ENCODE peak calls at places on chromosomes 7 and 10, in eight cellular contexts. M is AG04450; Q is stimulated activated CD4-positive, alpha-beta T cell treated with anti-CD3 and anti-CD28 coated beads, Interleukin-1b, Interleukin-23, amount 100 ng/mL, for 24 hours; H is HTR-8/SVneo; L is PC-3; V is AG04449; O is activated CD4-positive, alpha-beta T cell treated with anti-CD3 and anti-CD28 coated beads for 1 hour; F is M059J. D is an unnamed sample.

GRCh38 chr7:151117565-151117964 is 31.3 kb downstream of the AGAP3 start:
- DNase-seq in H (no peak), O (peak), Q (no peak), M (no peak), F (no peak), L (no peak), V (no peak), D (no peak)

GRCh38 chr10:123165445-123166072 is 11.4 kb downstream of the BUB3 start:
- DNase-seq in L (no peak), F (no peak), H (no peak), M (no peak), Q (no peak), O (no peak), V (no peak), D (no peak)

GRCh38 chr7:1096156-1097119 is 8.5 kb downstream of the GPER1 start:
- DNase-seq in L (no peak), Q (no peak), V (no peak), H (no peak), O (no peak), F (no peak), M (no peak), D (no peak)

GRCh38 chr7:18768256-18768655 is 272.7 kb downstream of the HDAC9 start:
- DNase-seq in L (no peak), Q (no peak), F (peak), V (no peak), H (no peak), O (no peak), M (no peak), D (no peak)

GRCh38 chr10:1217661-1218060 is 161.5 kb downstream of the WDR37 start:
- DNase-seq in V (no peak), H (no peak), M (no peak), O (no peak), F (no peak), Q (no peak), L (no peak), D (no peak)

GRCh38 chr10:49272251-49273081 is 26.5 kb upstream of the C10orf71 start:
- DNase-seq in H (no peak), O (no peak), L (no peak), M (no peak), Q (no peak), V (no peak), F (peak), D (no peak)

GRCh38 chr10:35447693-35448407 is 111.5 kb downstream of the CCNY start:
- DNase-seq in O (no peak), Q (no peak), L (peak), F (peak), M (no peak), H (peak), V (no peak), D (peak)

GRCh38 chr7:18475488-18475887 is 20.1 kb upstream of the HDAC9 start:
- DNase-seq in Q (no peak), H (no peak), F (no peak), M (no peak), L (no peak), V (no peak), O (no peak), D (no peak)

GRCh38 chr10:96910488-96911395 is 78.6 kb downstream of the LCOR start:
- DNase-seq in F (peak), M (no peak), Q (no peak), L (peak), O (no peak), V (no peak), H (peak), D (peak)

GRCh38 chr10:5596611-5597341 is 69.6 kb downstream of the ASB13 start:
- DNase-seq in F (peak), H (no peak), O (no peak), L (peak), Q (no peak), V (no peak), M (no peak), D (no peak)

GRCh38 chr10:116765549-116766162 is 23.3 kb upstream of the HSPA12A start:
- DNase-seq in H (no peak), F (peak), L (no peak), M (no peak), O (no peak), V (no peak), Q (no peak), D (peak)

GRCh38 chr7:139889186-139889871 is 60.3 kb downstream of the TBXAS1 start:
- DNase-seq in F (peak), H (no peak), V (no peak), M (no peak), Q (no peak), O (no peak), L (peak), D (no peak)

GRCh38 chr7:585229-585711 is 65.6 kb upstream of the PDGFA start:
- DNase-seq in M (no peak), O (peak), F (no peak), V (no peak), Q (no peak), L (no peak), H (no peak), D (no peak)

GRCh38 chr7:95607477-95608010 is 11.2 kb upstream of the PDK4 start:
- DNase-seq in L (no peak), Q (no peak), H (no peak), F (no peak), M (no peak), O (no peak), V (no peak), D (no peak)

GRCh38 chr10:118342638-118343020 is 505 bp upstream of the FAM204A start:
- DNase-seq in L (no peak), Q (no peak), H (no peak), O (no peak), M (no peak), F (peak), V (no peak), D (no peak)

GRCh38 chr7:2471396-2471795 is 4.8 kb downstream of the GRIFIN start:
- DNase-seq in O (no peak), Q (no peak), H (no peak), V (no peak), L (no peak), F (peak), M (no peak), D (no peak)

GRCh38 chr10:110446954-110447608 is 50.6 kb upstream of the DUSP5 start:
- DNase-seq in V (no peak), F (peak), H (peak), O (no peak), L (peak), M (peak), Q (no peak), D (no peak)

GRCh38 chr10:30980951-30981616 is 50.6 kb downstream of the ZNF438 start:
- DNase-seq in O (no peak), M (no peak), F (peak), H (no peak), V (no peak), L (peak), Q (no peak), D (no peak)

GRCh38 chr7:139502226-139502625 is 18.8 kb upstream of the KLRG2 start:
- DNase-seq in Q (no peak), O (no peak), M (no peak), H (no peak), F (no peak), V (no peak), L (no peak), D (no peak)

GRCh38 chr7:107816053-107816566 is 13.1 kb upstream of the SLC26A3 start:
- DNase-seq in V (no peak), F (no peak), H (no peak), M (no peak), Q (no peak), L (no peak), O (no peak), D (no peak)

GRCh38 chr10:113735913-113736312 is 15.6 kb upstream of the PLEKHS1 start:
- DNase-seq in V (no peak), Q (no peak), F (peak), M (no peak), O (no peak), L (no peak), H (no peak), D (no peak)

GRCh38 chr7:147779949-147780348 is 810.6 kb upstream of the C7orf33 start:
- DNase-seq in V (no peak), F (no peak), Q (no peak), O (no peak), L (no peak), M (no peak), H (no peak), D (no peak)

GRCh38 chr10:63409465-63410027 is 56.2 kb downstream of the JMJD1C start:
- DNase-seq in F (peak), Q (no peak), M (no peak), V (peak), O (no peak), H (peak), L (peak), D (no peak)

GRCh38 chr7:45061352-45061751 is 27.4 kb downstream of the NACAD start:
- DNase-seq in M (no peak), H (no peak), V (no peak), O (no peak), Q (no peak), L (no peak), F (no peak), D (no peak)

GRCh38 chr10:3477683-3478082 is 305.1 kb upstream of the PITRM1 start:
- DNase-seq in F (no peak), H (no peak), M (peak), V (no peak), Q (no peak), L (peak), O (no peak), D (no peak)

GRCh38 chr10:29495366-29495765 is 139.4 kb downstream of the SVIL start:
- DNase-seq in M (no peak), V (no peak), F (no peak), O (no peak), L (no peak), H (no peak), Q (no peak), D (no peak)

GRCh38 chr7:30770936-30771858 is at the start of gene MINDY4:
- DNase-seq in O (peak), F (peak), H (peak), L (peak), M (peak), Q (peak), V (no peak), D (peak)

GRCh38 chr7:37336259-37336658 is 112.4 kb downstream of the ELMO1 start:
- DNase-seq in L (no peak), Q (no peak), H (no peak), M (no peak), F (no peak), O (no peak), V (no peak), D (no peak)

GRCh38 chr7:142389544-142389943 is 131.7 kb upstream of the PRSS58 start:
- DNase-seq in L (no peak), H (no peak), Q (no peak), V (no peak), M (no peak), O (no peak), F (no peak), D (no peak)

GRCh38 chr7:15687645-15688025 is 1.2 kb upstream of the MEOX2 start:
- DNase-seq in Q (no peak), O (no peak), L (no peak), H (no peak), V (no peak), F (no peak), M (no peak), D (no peak)

D was measured in HCT116.